ENCODE peak calls at places on chromosomes 16 and 17, in four cellular contexts. One of them, this sample, is unnamed. For H3K4me1, the result is how much of the 10 kb centered on the place peaks cover.

GRCh38 chr16:73268311-73268997 is 220.5 kb upstream of the ZFHX3 start:
- DNase-seq in tibial artery: no peak
- DNase-seq in heart left ventricle: no peak
- DNase-seq in heart right ventricle: no peak
- DNase-seq in this sample: no peak

GRCh38 chr16:89455692-89456091 is 34.7 kb downstream of the ANKRD11 start:
- DNase-seq in tibial artery: no peak
- DNase-seq in heart left ventricle: no peak
- DNase-seq in heart right ventricle: no peak
- DNase-seq in this sample: no peak

GRCh38 chr17:83174859-83175550 is 95.6 kb downstream of the METRNL start:
- DNase-seq in tibial artery: no peak
- DNase-seq in heart left ventricle: no peak
- DNase-seq in heart right ventricle: no peak
- DNase-seq in this sample: no peak

GRCh38 chr17:44820631-44821196 is 9.4 kb downstream of the GJC1 start:
- DNase-seq in tibial artery: no peak
- DNase-seq in heart left ventricle: no peak
- DNase-seq in heart right ventricle: no peak
- DNase-seq in this sample: peak

GRCh38 chr16:50201784-50202183 is 48.7 kb downstream of the TENT4B start:
- DNase-seq in tibial artery: no peak
- DNase-seq in heart left ventricle: no peak
- DNase-seq in heart right ventricle: no peak
- DNase-seq in this sample: no peak

GRCh38 chr16:88920618-88921602 is 54.5 kb upstream of the PABPN1L start:
- DNase-seq in tibial artery: peak
- DNase-seq in heart left ventricle: peak
- DNase-seq in heart right ventricle: peak
- DNase-seq in this sample: peak

GRCh38 chr16:2213817-2214720 is 571 bp downstream of the PGP start:
- DNase-seq in tibial artery: no peak
- DNase-seq in heart left ventricle: no peak
- DNase-seq in heart right ventricle: no peak
- DNase-seq in this sample: no peak

GRCh38 chr16:71338193-71338592 is 20.3 kb upstream of the CALB2 start:
- DNase-seq in tibial artery: no peak
- DNase-seq in heart left ventricle: no peak
- DNase-seq in heart right ventricle: no peak
- DNase-seq in this sample: peak

GRCh38 chr17:38595892-38596291 is 9.9 kb downstream of the SRCIN1 start:
- DNase-seq in tibial artery: no peak
- DNase-seq in heart left ventricle: no peak
- DNase-seq in heart right ventricle: no peak
- DNase-seq in this sample: no peak

GRCh38 chr17:63786961-63787711 is 13.2 kb downstream of the DDX42 start:
- DNase-seq in tibial artery: no peak
- DNase-seq in heart left ventricle: no peak
- DNase-seq in heart right ventricle: no peak
- DNase-seq in this sample: peak

GRCh38 chr17:19717411-19717908 is 1.1 kb upstream of the SLC47A2 start:
- DNase-seq in tibial artery: no peak
- DNase-seq in heart left ventricle: no peak
- DNase-seq in heart right ventricle: no peak
- DNase-seq in this sample: no peak

GRCh38 chr16:85174871-85175723 is 62.8 kb upstream of the CIBAR2 start:
- DNase-seq in tibial artery: no peak
- DNase-seq in heart left ventricle: no peak
- DNase-seq in heart right ventricle: no peak
- DNase-seq in this sample: no peak

GRCh38 chr17:43444223-43445008 is 39.4 kb upstream of the DHX8 start:
- DNase-seq in tibial artery: no peak
- DNase-seq in heart left ventricle: no peak
- DNase-seq in heart right ventricle: no peak
- DNase-seq in this sample: peak

GRCh38 chr16:68711421-68712139 is 25.5 kb upstream of the CDH1 start:
- DNase-seq in tibial artery: no peak
- DNase-seq in heart left ventricle: peak
- DNase-seq in heart right ventricle: no peak
- DNase-seq in this sample: no peak

GRCh38 chr16:17617021-17617420 is 146.3 kb upstream of the XYLT1 start:
- DNase-seq in tibial artery: no peak
- DNase-seq in heart left ventricle: no peak
- DNase-seq in heart right ventricle: no peak
- DNase-seq in this sample: peak

GRCh38 chr17:81516439-81516838 is 3.8 kb upstream of the ACTG1 start:
- DNase-seq in tibial artery: no peak
- DNase-seq in heart left ventricle: no peak
- DNase-seq in heart right ventricle: no peak
- DNase-seq in this sample: no peak

GRCh38 chr17:67248291-67248690 is 3.3 kb upstream of the HELZ start:
- DNase-seq in tibial artery: no peak
- DNase-seq in heart left ventricle: no peak
- DNase-seq in heart right ventricle: no peak
- DNase-seq in this sample: no peak

GRCh38 chr16:85428168-85428898 is 184.8 kb upstream of the GSE1 start:
- DNase-seq in tibial artery: peak
- DNase-seq in heart left ventricle: peak
- DNase-seq in heart right ventricle: no peak
- DNase-seq in this sample: no peak

GRCh38 chr16:3050487-3050886 is 4.1 kb downstream of the MMP25 start:
- DNase-seq in tibial artery: no peak
- DNase-seq in heart left ventricle: no peak
- DNase-seq in heart right ventricle: no peak
- DNase-seq in this sample: no peak

GRCh38 chr16:28596840-28597691 is at the start of gene SULT1A2:
- DNase-seq in tibial artery: no peak
- DNase-seq in heart left ventricle: no peak
- DNase-seq in heart right ventricle: no peak
- DNase-seq in this sample: peak

GRCh38 chr16:23060458-23061320 is 88.6 kb downstream of the USP31 start:
- DNase-seq in tibial artery: peak
- DNase-seq in heart left ventricle: no peak
- DNase-seq in heart right ventricle: peak
- DNase-seq in this sample: peak

GRCh38 chr17:77407321-77408277 is 266.8 kb downstream of the SEC14L1 start:
- DNase-seq in tibial artery: no peak
- DNase-seq in heart left ventricle: no peak
- DNase-seq in heart right ventricle: no peak
- DNase-seq in this sample: peak
- H3K4me1 ChIP-seq in tibial artery: half or more
- H3K4me1 ChIP-seq in heart left ventricle: half or more
- H3K4me1 ChIP-seq in heart right ventricle: half or more
- H3K4me1 ChIP-seq in this sample: under half

GRCh38 chr17:55746466-55746865 is 4.4 kb upstream of the PCTP start:
- DNase-seq in tibial artery: no peak
- DNase-seq in heart left ventricle: no peak
- DNase-seq in heart right ventricle: no peak
- DNase-seq in this sample: no peak

GRCh38 chr17:55747209-55747608 is 3.6 kb upstream of the PCTP start:
- DNase-seq in tibial artery: no peak
- DNase-seq in heart left ventricle: no peak
- DNase-seq in heart right ventricle: no peak
- DNase-seq in this sample: no peak

GRCh38 chr17:55751720-55752250 is 934 bp downstream of the PCTP start:
- DNase-seq in tibial artery: no peak
- DNase-seq in heart left ventricle: no peak
- DNase-seq in heart right ventricle: no peak
- DNase-seq in this sample: no peak

GRCh38 chr17:55749985-55750384 is 866 bp upstream of the PCTP start:
- DNase-seq in tibial artery: no peak
- DNase-seq in heart left ventricle: no peak
- DNase-seq in heart right ventricle: no peak
- DNase-seq in this sample: no peak

GRCh38 chr17:55750750-55751641 is at the start of gene PCTP:
- DNase-seq in tibial artery: peak
- DNase-seq in heart left ventricle: peak
- DNase-seq in heart right ventricle: peak
- DNase-seq in this sample: peak
- TF ChIP-seq CTCF in tibial artery: peak
- TF ChIP-seq CTCF in heart left ventricle: peak
- TF ChIP-seq CTCF in heart right ventricle: peak
- TF ChIP-seq CTCF in this sample: peak

GRCh38 chr17:40015005-40015997 is at the start of gene CSF3:
- DNase-seq in tibial artery: no peak
- DNase-seq in heart left ventricle: no peak
- DNase-seq in heart right ventricle: no peak
- DNase-seq in this sample: peak
- H3K4me1 ChIP-seq in tibial artery: under half
- H3K4me1 ChIP-seq in heart left ventricle: under half
- H3K4me1 ChIP-seq in heart right ventricle: half or more
- H3K4me1 ChIP-seq in this sample: under half

GRCh38 chr17:65085397-65085796 is 28.9 kb upstream of the GNA13 start:
- DNase-seq in tibial artery: no peak
- DNase-seq in heart left ventricle: no peak
- DNase-seq in heart right ventricle: no peak
- DNase-seq in this sample: no peak
- TF ChIP-seq CTCF in tibial artery: no peak
- TF ChIP-seq CTCF in heart left ventricle: no peak
- TF ChIP-seq CTCF in heart right ventricle: no peak
- TF ChIP-seq CTCF in this sample: no peak

DNA sequence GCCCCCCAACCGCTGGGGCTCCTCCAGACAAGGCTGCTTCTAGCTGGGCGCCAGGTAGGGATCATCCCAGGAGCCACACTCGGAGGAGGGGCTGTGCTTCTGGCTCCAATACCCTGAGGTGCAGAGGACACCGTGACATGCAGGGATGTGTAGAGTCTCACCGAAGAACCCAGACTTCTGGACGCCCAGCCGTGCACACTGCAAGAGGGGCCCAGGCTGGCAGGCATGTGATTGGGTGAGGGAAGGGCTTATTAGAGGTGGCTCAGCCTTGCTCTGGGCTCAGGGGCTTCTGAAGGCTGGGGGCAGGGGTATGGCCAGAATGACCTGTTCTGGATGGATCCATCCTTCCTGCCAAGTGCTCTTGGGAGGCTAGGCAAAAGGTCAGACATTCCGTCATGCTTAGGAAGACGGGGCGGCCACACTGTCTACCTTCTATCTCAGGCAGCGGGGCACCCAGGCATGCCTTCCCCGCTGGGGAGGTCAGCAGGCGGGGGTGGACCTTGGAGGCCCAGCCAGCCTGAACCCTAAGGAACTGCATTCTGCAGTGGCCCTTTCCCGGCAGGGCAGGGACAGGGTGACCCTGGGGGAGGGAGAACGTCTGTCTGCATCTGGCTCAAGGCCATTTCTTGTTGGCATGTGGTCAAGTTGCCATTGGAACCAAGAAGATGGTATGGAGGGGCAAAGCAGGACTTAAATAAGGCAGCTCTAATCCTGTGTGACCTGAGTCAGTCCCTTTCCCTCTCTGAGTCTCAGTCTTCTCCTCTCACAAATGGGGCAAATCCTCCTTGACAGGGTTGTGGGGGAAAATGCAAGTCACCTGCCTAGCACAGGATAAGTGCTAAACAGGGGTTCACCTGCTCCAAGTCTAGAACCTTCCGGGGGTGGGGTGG is 5.8 kb upstream of the ADGRG1 start:
- DNase-seq in tibial artery: no peak
- DNase-seq in heart left ventricle: peak
- DNase-seq in heart right ventricle: no peak
- DNase-seq in this sample: no peak
- H3K4me1 ChIP-seq in tibial artery: under half
- H3K4me1 ChIP-seq in heart left ventricle: under half
- H3K4me1 ChIP-seq in heart right ventricle: under half
- H3K4me1 ChIP-seq in this sample: under half

DNA sequence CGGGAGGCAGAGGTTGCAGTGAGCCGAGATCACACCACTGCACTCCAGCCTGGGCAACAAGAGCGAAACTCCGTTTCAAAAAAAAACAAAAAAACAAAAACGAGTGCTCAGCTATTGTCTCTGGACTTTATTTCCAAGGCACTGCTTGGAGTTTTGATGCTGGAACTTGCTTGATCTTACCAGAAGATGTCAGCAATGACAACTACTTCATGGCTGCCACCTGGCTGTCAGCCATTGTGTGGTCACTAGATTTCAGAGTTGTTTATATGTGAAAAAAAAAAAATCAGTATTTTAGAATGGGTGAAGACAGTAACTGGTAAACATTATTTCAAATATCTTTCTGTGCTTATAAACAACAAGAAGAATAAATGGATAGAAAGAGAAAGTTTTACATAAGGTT is 26.3 kb upstream of the OR4D1 start:
- DNase-seq in tibial artery: no peak
- DNase-seq in heart left ventricle: no peak
- DNase-seq in heart right ventricle: no peak
- DNase-seq in this sample: no peak
- TF ChIP-seq CTCF in tibial artery: no peak
- TF ChIP-seq CTCF in heart left ventricle: no peak
- TF ChIP-seq CTCF in heart right ventricle: peak
- TF ChIP-seq CTCF in this sample: peak

GRCh38 chr17:33989357-33990148 is 265.5 kb upstream of the CCL2 start:
- DNase-seq in tibial artery: no peak
- DNase-seq in heart left ventricle: no peak
- DNase-seq in heart right ventricle: no peak
- DNase-seq in this sample: no peak
- H3K4me1 ChIP-seq in tibial artery: under half
- H3K4me1 ChIP-seq in heart left ventricle: under half
- H3K4me1 ChIP-seq in heart right ventricle: under half
- H3K4me1 ChIP-seq in this sample: under half

GRCh38 chr16:20075243-20075642 is 1.6 kb upstream of the GPR139 start:
- DNase-seq in tibial artery: no peak
- DNase-seq in heart left ventricle: no peak
- DNase-seq in heart right ventricle: no peak
- DNase-seq in this sample: no peak

GRCh38 chr16:20073203-20074088 is at the start of gene GPR139:
- DNase-seq in tibial artery: no peak
- DNase-seq in heart left ventricle: no peak
- DNase-seq in heart right ventricle: no peak
- DNase-seq in this sample: no peak

GRCh38 chr16:20084624-20085226 is 11.0 kb upstream of the GPR139 start:
- DNase-seq in tibial artery: no peak
- DNase-seq in heart left ventricle: no peak
- DNase-seq in heart right ventricle: no peak
- DNase-seq in this sample: no peak

GRCh38 chr16:20074089-20074956 is 633 bp upstream of the GPR139 start:
- DNase-seq in tibial artery: no peak
- DNase-seq in heart left ventricle: no peak
- DNase-seq in heart right ventricle: no peak
- DNase-seq in this sample: no peak

DNA sequence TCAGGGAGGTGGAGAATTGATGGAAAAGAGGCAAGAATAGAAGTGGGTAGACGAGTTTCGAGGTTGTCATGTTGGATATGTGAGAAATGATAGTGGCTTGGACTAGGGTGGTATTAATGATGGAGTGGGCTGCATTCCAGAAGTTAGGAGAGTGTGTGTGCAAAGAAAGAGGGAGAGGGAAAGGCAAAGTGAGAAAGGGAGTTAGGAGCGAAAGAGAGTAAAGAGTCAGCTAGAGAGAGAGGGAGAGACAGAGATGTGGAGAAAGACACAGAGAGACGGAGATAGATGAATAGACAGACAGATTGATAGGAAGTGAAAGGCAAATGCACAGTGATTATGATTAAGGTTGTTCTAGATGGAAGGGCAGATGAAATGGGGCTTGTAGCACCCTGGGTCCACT is 5.4 kb upstream of the GPR139 start:
- DNase-seq in tibial artery: no peak
- DNase-seq in heart left ventricle: no peak
- DNase-seq in heart right ventricle: no peak
- DNase-seq in this sample: no peak
- TF ChIP-seq CTCF in tibial artery: no peak
- TF ChIP-seq CTCF in heart left ventricle: no peak
- TF ChIP-seq CTCF in heart right ventricle: no peak
- TF ChIP-seq CTCF in this sample: no peak